ENCODE peak calls at places on chromosomes 4 and X, in nine cellular contexts. F, V, O, N, R, Y, C, I and K are unnamed samples.

GRCh38 chrX:43211570-43211969 is 433.6 kb upstream of the PPP1R2C start:
- DNase-seq in C (no peak), Y (no peak), N (no peak), F (no peak), R (no peak), V (no peak), O (no peak), I (no peak), K (no peak)

GRCh38 chrX:134622056-134622812 is 36.0 kb downstream of the PLAC1 start:
- DNase-seq in R (no peak), F (peak; percentile 86), Y (peak; percentile 40), V (peak; percentile 89), I (no peak), O (no peak), C (no peak), N (no peak), K (peak; percentile 90)

GRCh38 chrX:22171287-22172060 is 101.2 kb upstream of the CBLL2 start:
- DNase-seq in R (no peak), C (no peak), N (no peak), O (no peak), Y (no peak), F (no peak), V (no peak), I (no peak), K (no peak)

GRCh38 chr4:101277661-101278060 is 69.7 kb downstream of the PPP3CA start:
- DNase-seq in V (peak; percentile 69), F (peak; percentile 55), O (no peak), C (no peak), Y (no peak), N (no peak), I (no peak), R (no peak), K (peak; percentile 15)

GRCh38 chrX:134971926-134972325 is 18.9 kb upstream of the SMIM10 start:
- DNase-seq in C (no peak), Y (no peak), R (no peak), F (no peak), V (peak; percentile 11), N (no peak), I (no peak), O (no peak), K (no peak)

GRCh38 chrX:48904180-48904579 is 6.5 kb downstream of the PQBP1 start:
- DNase-seq in C (no peak), R (no peak), O (no peak), F (no peak), I (no peak), V (no peak), Y (no peak), N (no peak), K (no peak)

GRCh38 chr4:132737344-132737743 is 411.8 kb upstream of the PCDH10 start:
- DNase-seq in I (no peak), C (no peak), R (no peak), N (no peak), F (no peak), V (no peak), O (no peak), Y (no peak), K (no peak)

GRCh38 chr4:177237291-177237690 is 72.4 kb upstream of the NEIL3 start:
- DNase-seq in N (no peak), C (no peak), I (no peak), F (no peak), O (no peak), Y (no peak), R (no peak), V (no peak), K (no peak)

GRCh38 chr4:154961263-154961662 is 180.2 kb downstream of the RBM46 start:
- DNase-seq in Y (no peak), I (no peak), F (no peak), N (no peak), V (no peak), R (no peak), C (no peak), O (no peak), K (no peak)

GRCh38 chr4:30553721-30554120 is 166.4 kb upstream of the PCDH7 start:
- DNase-seq in C (no peak), R (no peak), O (no peak), Y (no peak), V (no peak), N (no peak), F (peak; percentile 13), I (no peak), K (no peak)

GRCh38 chrX:103877571-103877970 is 45.5 kb upstream of the RAB9B start:
- DNase-seq in C (no peak), V (no peak), R (no peak), F (no peak), O (no peak), Y (no peak), I (no peak), N (no peak), K (no peak)

GRCh38 chr4:101067383-101067782 is 279.9 kb downstream of the PPP3CA start:
- DNase-seq in C (no peak), F (peak; percentile 15), V (no peak), O (no peak), N (no peak), Y (no peak), R (no peak), I (no peak), K (no peak)